ENCODE peak calls at places on chromosomes 1 and 21, in six cellular contexts. X is psoas muscle, J is cardiac muscle cell, Q is SJSA1, F is neural progenitor cell, O is right cardiac atrium. Z is an unnamed sample. For H3K4me1, the result is how much of the 10 kb centered on the place peaks cover.

GRCh38 chr1:50426108-50426700 is 3.0 kb upstream of the DMRTA2 start:
- DNase-seq in X (no peak), J (no peak), Q (no peak), F (peak), O (no peak), Z (no peak)

GRCh38 chr1:9759939-9760338 is 63.8 kb downstream of the CLSTN1 start:
- DNase-seq in X (no peak), J (no peak), Q (no peak), F (no peak), O (no peak), Z (no peak)

GRCh38 chr1:165928075-165928731 is 100.8 kb downstream of the UCK2 start:
- DNase-seq in X (no peak), J (peak), Q (no peak), F (peak), O (no peak), Z (no peak)

GRCh38 chr1:13921190-13921589 is 221.2 kb downstream of the PRDM2 start:
- DNase-seq in X (no peak), J (no peak), Q (no peak), F (no peak), O (no peak), Z (no peak)

GRCh38 chr1:183600136-183600535 is 9.9 kb upstream of the NCF2 start:
- DNase-seq in X (no peak), J (peak), Q (no peak), F (no peak), O (peak), Z (no peak)

GRCh38 chr1:227885135-227885647 is 62.5 kb downstream of the WNT9A start:
- DNase-seq in X (no peak), J (no peak), Q (no peak), F (no peak), O (no peak), Z (no peak)

GRCh38 chr1:234721476-234722266 is 111.7 kb upstream of the IRF2BP2 start:
- DNase-seq in X (no peak), J (peak), Q (peak), F (no peak), O (peak), Z (peak)

GRCh38 chr1:115288799-115289198 is 49.2 kb downstream of the NGF start:
- DNase-seq in X (no peak), J (peak), Q (no peak), F (peak), O (no peak), Z (no peak)

GRCh38 chr21:45898028-45898350 is 83.6 kb upstream of the COL6A1 start:
- DNase-seq in X (peak), J (no peak), Q (no peak), F (no peak), O (no peak), Z (peak)

GRCh38 chr21:37763298-37763697 is 153.0 kb downstream of the KCNJ6 start:
- DNase-seq in X (no peak), J (no peak), Q (no peak), F (no peak), O (no peak), Z (no peak)

GRCh38 chr1:213989071-213989739 is 1.4 kb downstream of the PROX1 start:
- DNase-seq in X (peak), J (no peak), Q (no peak), F (peak), O (peak), Z (no peak)

GRCh38 chr1:24111264-24111997 is 504 bp downstream of the MYOM3 start:
- DNase-seq in X (peak), J (peak), Q (no peak), F (no peak), O (peak), Z (no peak)

GRCh38 chr1:111690306-111690617 is 48.9 kb downstream of the INKA2 start:
- DNase-seq in X (no peak), J (peak), Q (peak), F (no peak), O (peak), Z (no peak)

GRCh38 chr21:45954271-45954670 is 27.3 kb upstream of the COL6A1 start:
- DNase-seq in X (no peak), J (peak), Q (no peak), F (no peak), O (no peak), Z (no peak)

GRCh38 chr1:232204269-232204668 is 425.7 kb downstream of the SIPA1L2 start:
- DNase-seq in X (no peak), J (no peak), Q (no peak), F (no peak), O (no peak), Z (no peak)

GRCh38 chr1:208231929-208232360 is 12.2 kb downstream of the PLXNA2 start:
- DNase-seq in X (no peak), J (peak), Q (peak), F (peak), O (no peak), Z (no peak)

GRCh38 chr1:2455757-2456156 is 20.3 kb upstream of the PLCH2 start:
- DNase-seq in X (no peak), J (no peak), Q (no peak), F (no peak), O (no peak), Z (no peak)

GRCh38 chr1:2452583-2453315 is 23.3 kb upstream of the PLCH2 start:
- DNase-seq in X (no peak), J (no peak), Q (peak), F (no peak), O (no peak), Z (no peak)

GRCh38 chr1:2451744-2452582 is 24.1 kb upstream of the PLCH2 start:
- DNase-seq in X (no peak), J (peak), Q (peak), F (no peak), O (no peak), Z (no peak)

GRCh38 chr1:2457444-2457843 is 18.6 kb upstream of the PLCH2 start:
- DNase-seq in X (no peak), J (no peak), Q (no peak), F (no peak), O (no peak), Z (no peak)

GRCh38 chr1:2454227-2454626 is 21.9 kb upstream of the PLCH2 start:
- DNase-seq in X (no peak), J (no peak), Q (no peak), F (no peak), O (no peak), Z (no peak)
- H3K4me1 ChIP-seq in X (under half), J (under half), Q (under half), F (under half), O (under half), Z (under half)

GRCh38 chr1:205505791-205506190 is 1.3 kb downstream of the CDK18 start:
- DNase-seq in X (peak), J (no peak), Q (no peak), F (no peak), O (peak), Z (peak)
- H3K4me3 ChIP-seq in X (peak), J (peak), Q (no peak), F (peak), O (peak), Z (peak)

GRCh38 chr1:66296901-66297300 is 237.1 kb upstream of the SGIP1 start:
- DNase-seq in X (no peak), J (peak), Q (no peak), F (no peak), O (no peak), Z (no peak)

GRCh38 chr1:66295821-66296220 is 238.1 kb upstream of the SGIP1 start:
- DNase-seq in X (no peak), J (no peak), Q (no peak), F (no peak), O (no peak), Z (no peak)

GRCh38 chr1:66296370-66296769 is 237.6 kb upstream of the SGIP1 start:
- DNase-seq in X (no peak), J (no peak), Q (no peak), F (no peak), O (no peak), Z (no peak)

GRCh38 chr1:66292944-66293343 is 241.0 kb upstream of the SGIP1 start:
- DNase-seq in X (no peak), J (no peak), Q (no peak), F (no peak), O (peak), Z (no peak)

DNA sequence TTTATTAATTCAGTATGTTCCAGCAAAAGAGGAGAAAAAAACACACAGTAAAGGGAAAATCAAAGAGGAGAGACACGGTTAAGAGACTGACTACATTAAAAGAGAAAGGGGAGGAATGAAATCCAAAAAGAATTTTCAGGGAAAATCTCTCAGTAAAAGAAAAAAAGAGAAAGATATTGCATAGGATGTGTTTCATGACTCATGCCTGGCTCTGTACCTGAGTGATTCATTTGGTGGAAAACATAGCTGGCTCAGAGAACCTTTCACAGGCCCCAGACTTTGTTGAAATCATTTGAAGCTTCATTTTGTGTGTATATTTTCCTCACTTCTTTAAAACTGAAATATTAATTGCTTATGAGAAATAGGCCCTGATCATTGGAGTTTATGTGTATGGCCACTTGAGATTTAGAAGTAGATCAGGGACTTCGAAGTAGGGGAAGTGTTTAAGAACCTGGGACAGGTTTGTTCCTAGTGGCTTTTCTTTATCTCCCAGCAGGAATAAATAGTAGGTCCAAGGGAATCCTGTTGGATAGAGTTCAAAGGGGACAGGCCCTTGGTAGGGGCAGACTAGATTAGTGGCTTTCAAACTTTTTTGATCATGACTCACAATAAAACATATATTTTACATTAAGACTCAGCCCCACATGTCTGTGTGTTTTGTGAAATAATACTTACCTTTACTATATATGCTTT is 239.1 kb upstream of the SGIP1 start:
- DNase-seq in X (no peak), J (peak), Q (no peak), F (no peak), O (no peak), Z (no peak)
- H3K4me1 ChIP-seq in X (under half), J (under half), Q (under half), F (under half), O (under half), Z (under half)

DNA sequence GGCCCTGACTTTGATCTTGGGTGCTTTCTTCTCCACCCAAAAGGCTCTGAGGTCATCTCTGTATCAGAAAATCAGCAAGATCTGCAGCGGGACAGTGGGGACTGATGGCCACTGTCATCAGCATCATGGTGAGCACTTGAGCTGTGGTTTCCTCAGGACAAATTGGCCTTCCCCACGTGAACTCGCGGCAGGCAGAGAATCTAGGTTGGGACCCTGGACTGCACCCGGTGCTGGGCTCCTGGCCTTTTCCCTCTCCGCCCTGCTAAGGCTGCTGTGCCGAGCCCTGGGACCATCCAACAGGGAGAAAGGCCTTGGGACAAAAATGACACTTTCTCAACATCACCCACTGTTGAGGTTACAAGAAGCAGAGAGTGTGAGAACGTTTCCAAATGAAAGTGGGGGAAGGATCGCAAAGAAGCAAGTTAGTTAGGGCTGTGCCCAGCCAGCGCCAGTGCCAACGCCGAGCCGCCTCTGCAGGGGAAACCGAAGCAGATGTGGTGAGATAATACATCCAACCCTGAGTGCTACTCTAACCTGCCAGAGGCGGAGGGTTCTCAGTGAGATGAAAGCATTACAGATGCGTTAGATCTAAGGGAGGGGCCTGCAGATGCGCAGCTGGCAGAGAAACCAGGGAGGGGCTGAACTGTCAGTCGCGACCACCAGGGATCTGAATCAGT is 9.1 kb upstream of the UMODL1 start:
- DNase-seq in X (peak), J (no peak), Q (no peak), F (peak), O (peak), Z (peak)
- H3K4me3 ChIP-seq in X (no peak), J (no peak), Q (no peak), F (no peak), O (no peak), Z (no peak)

DNA sequence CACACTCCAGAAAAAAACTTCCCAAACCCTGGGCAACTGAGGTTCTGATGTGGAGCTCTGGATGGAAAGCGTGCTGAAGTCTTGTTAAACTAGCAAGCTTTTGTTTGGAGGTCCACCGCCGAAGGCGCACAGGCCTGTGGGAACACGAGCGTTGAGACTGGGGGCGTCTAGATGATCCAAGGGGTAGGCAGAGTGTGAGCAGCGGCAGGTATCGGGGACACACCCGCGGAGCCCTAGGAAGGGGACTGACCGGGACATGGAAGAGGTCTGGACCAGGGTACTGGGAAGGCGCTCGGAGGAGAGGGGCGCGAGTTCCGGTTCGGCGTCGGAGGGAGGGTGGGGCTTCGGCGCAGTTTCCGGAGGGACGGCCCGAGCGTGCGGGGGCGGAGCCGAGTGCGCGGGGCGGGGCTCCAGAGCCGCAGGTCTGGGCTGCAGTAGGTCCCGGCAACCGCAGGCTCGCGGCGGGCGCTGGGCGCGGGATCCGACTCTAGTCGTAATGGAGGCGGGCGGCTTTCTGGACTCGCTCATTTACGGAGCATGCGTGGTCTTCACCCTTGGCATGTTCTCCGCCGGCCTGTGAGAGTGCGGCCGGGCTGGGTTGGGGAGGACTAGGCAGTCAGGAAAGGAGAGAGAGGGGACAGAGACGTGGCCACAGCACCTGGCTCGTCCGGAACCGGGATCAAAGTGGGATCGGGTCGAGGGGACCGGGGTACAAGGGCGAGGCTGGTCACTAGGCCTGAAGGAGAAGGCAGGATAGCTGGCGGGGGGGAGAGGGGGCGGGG is at the start of gene SLC50A1:
- DNase-seq in X (peak), J (peak), Q (peak), F (peak), O (peak), Z (peak)
- H3K4me1 ChIP-seq in X (under half), J (under half), Q (under half), F (under half), O (under half), Z (under half)

GRCh38 chr1:221439734-221440436 is 302.0 kb downstream of the DUSP10 start:
- DNase-seq in X (no peak), J (peak), Q (peak), F (no peak), O (no peak), Z (no peak)
- H3K4me3 ChIP-seq in X (peak), J (no peak), Q (no peak), F (no peak), O (no peak), Z (no peak)

DNA sequence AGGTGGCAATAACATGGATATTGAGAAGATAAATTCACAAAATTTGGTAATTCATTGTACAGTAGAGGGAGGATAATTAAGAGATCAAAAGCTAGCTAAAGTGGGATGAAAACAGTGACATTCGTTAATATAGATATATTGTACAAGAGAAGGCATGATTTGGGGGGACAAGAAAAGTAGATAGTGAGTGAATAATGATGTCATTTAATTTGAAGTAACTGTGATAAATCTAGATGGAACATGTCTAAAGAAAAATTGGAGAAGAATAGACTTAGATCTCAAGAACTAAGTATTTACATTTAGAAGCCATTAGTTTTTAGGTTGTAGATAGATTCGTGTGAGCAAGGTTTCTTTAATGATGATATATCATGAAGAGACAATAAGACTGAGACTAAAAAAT is 594.0 kb upstream of the RGS18 start:
- DNase-seq in X (no peak), J (no peak), Q (no peak), F (no peak), O (no peak), Z (no peak)
- H3K4me1 ChIP-seq in X (under half), J (under half), Q (under half), F (under half), O (under half), Z (under half)

Z was measured in kidney.